ENCODE peak calls at places on chromosomes 7 and 10, in four cellular contexts. One of them, this sample, is unnamed.

GRCh38 chr7:103082497-103082896 is 7.6 kb downstream of the ARMC10 start:
- DNase-seq in fibroblast of lung: no peak
- DNase-seq in cardiac fibroblast: no peak
- DNase-seq in adrenal gland: no peak
- DNase-seq in this sample: no peak

GRCh38 chr10:122181901-122182799 is 88.9 kb upstream of the BTBD16 start:
- DNase-seq in adrenal gland: no peak
- DNase-seq in cardiac fibroblast: peak; percentile 32
- DNase-seq in fibroblast of lung: peak; percentile 52
- DNase-seq in this sample: no peak

GRCh38 chr7:134755422-134756022 is 23.9 kb upstream of the CALD1 start:
- DNase-seq in cardiac fibroblast: peak; percentile 65
- DNase-seq in fibroblast of lung: peak; percentile 58
- DNase-seq in adrenal gland: peak; percentile 49
- DNase-seq in this sample: no peak

GRCh38 chr7:38656976-38657375 is 25.8 kb upstream of the AMPH start:
- DNase-seq in cardiac fibroblast: peak; percentile 56
- DNase-seq in adrenal gland: no peak
- DNase-seq in fibroblast of lung: no peak
- DNase-seq in this sample: no peak

GRCh38 chr7:100044719-100045118 is 4.9 kb upstream of the ZSCAN21 start:
- DNase-seq in cardiac fibroblast: no peak
- DNase-seq in adrenal gland: peak; percentile 63
- DNase-seq in fibroblast of lung: no peak
- DNase-seq in this sample: peak; percentile 22

GRCh38 chr7:107505997-107506682 is 36.3 kb downstream of the GPR22 start:
- DNase-seq in cardiac fibroblast: peak; percentile 7
- DNase-seq in fibroblast of lung: no peak
- DNase-seq in adrenal gland: no peak
- DNase-seq in this sample: no peak

GRCh38 chr10:3398825-3399646 is 226.5 kb upstream of the PITRM1 start:
- DNase-seq in cardiac fibroblast: peak; percentile 30
- DNase-seq in adrenal gland: peak; percentile 24
- DNase-seq in fibroblast of lung: no peak
- DNase-seq in this sample: no peak

GRCh38 chr10:20598590-20598989 is 298.5 kb downstream of the NEBL start:
- DNase-seq in adrenal gland: peak; percentile 79
- DNase-seq in fibroblast of lung: peak; percentile 92
- DNase-seq in cardiac fibroblast: peak; percentile 73
- DNase-seq in this sample: no peak

GRCh38 chr7:43926193-43927043 is at the start of gene UBE2D4:
- DNase-seq in cardiac fibroblast: peak; percentile 65
- DNase-seq in fibroblast of lung: peak; percentile 59
- DNase-seq in adrenal gland: peak; percentile 92
- DNase-seq in this sample: peak; percentile 54

GRCh38 chr10:105243825-105244224 is 602.7 kb downstream of the SORCS3 start:
- DNase-seq in cardiac fibroblast: no peak
- DNase-seq in fibroblast of lung: no peak
- DNase-seq in adrenal gland: no peak
- DNase-seq in this sample: no peak

GRCh38 chr10:105253843-105254242 is 612.8 kb downstream of the SORCS3 start:
- DNase-seq in adrenal gland: no peak
- DNase-seq in fibroblast of lung: no peak
- DNase-seq in cardiac fibroblast: no peak
- DNase-seq in this sample: no peak

GRCh38 chr7:68613897-68614296 is 984.4 kb upstream of the AUTS2 start:
- DNase-seq in fibroblast of lung: no peak
- DNase-seq in adrenal gland: no peak
- DNase-seq in cardiac fibroblast: peak; percentile 24
- DNase-seq in this sample: no peak

GRCh38 chr10:95346715-95347401 is 56.1 kb upstream of the PDLIM1 start:
- DNase-seq in fibroblast of lung: no peak
- DNase-seq in adrenal gland: no peak
- DNase-seq in cardiac fibroblast: peak; percentile 42
- DNase-seq in this sample: no peak

GRCh38 chr10:75972494-75973276 is 541.3 kb downstream of the LRMDA start:
- DNase-seq in adrenal gland: peak; percentile 49
- DNase-seq in fibroblast of lung: peak; percentile 95
- DNase-seq in cardiac fibroblast: peak; percentile 81
- DNase-seq in this sample: no peak

GRCh38 chr7:27101906-27102577 is 441 bp downstream of the HOXA2 start:
- DNase-seq in cardiac fibroblast: no peak
- DNase-seq in fibroblast of lung: peak; percentile 53
- DNase-seq in adrenal gland: no peak
- DNase-seq in this sample: no peak

DNA sequence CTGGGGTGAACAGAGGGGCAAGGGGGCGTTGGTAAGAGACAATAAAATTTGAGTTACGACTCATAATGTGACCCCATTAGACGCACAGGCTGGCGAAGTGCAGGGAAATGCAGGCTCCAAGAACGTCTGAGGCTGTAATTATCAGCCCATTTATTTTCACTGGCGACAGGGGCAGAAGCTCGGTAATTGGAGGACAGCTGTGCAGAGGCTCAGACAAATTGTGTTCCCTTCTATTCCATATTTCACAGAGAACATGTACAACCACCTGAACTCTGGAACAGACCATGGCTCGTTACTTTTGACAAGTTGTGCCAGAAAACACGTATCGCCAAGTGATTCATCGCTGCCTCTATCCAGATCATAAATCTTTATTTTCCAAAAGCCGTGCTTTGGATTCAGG is 137.3 kb upstream of the FRMD4A start:
- DNase-seq in cardiac fibroblast: no peak
- DNase-seq in fibroblast of lung: peak; percentile 27
- DNase-seq in adrenal gland: no peak
- DNase-seq in this sample: no peak
- H3K4me3 ChIP-seq in cardiac fibroblast: no peak overlapping the region
- H3K4me3 ChIP-seq in fibroblast of lung: no peak overlapping the region
- H3K4me3 ChIP-seq in adrenal gland: no peak overlapping the region
- H3K4me3 ChIP-seq in this sample: no peak overlapping the region

GRCh38 chr7:234712-235553 is 42.6 kb downstream of the FAM20C start:
- DNase-seq in cardiac fibroblast: peak; percentile 21
- DNase-seq in adrenal gland: peak; percentile 58
- DNase-seq in fibroblast of lung: peak; percentile 71
- DNase-seq in this sample: no peak

GRCh38 chr7:231858-232246 is 39.5 kb downstream of the FAM20C start:
- DNase-seq in adrenal gland: no peak
- DNase-seq in cardiac fibroblast: no peak
- DNase-seq in fibroblast of lung: no peak
- DNase-seq in this sample: no peak

GRCh38 chr7:234041-234711 is 41.8 kb downstream of the FAM20C start:
- DNase-seq in fibroblast of lung: peak; percentile 23
- DNase-seq in adrenal gland: peak; percentile 39
- DNase-seq in cardiac fibroblast: no peak
- DNase-seq in this sample: no peak

GRCh38 chr7:232571-233455 is 40.4 kb downstream of the FAM20C start:
- DNase-seq in adrenal gland: peak; percentile 42
- DNase-seq in fibroblast of lung: peak; percentile 76
- DNase-seq in cardiac fibroblast: peak; percentile 74
- DNase-seq in this sample: no peak

DNA sequence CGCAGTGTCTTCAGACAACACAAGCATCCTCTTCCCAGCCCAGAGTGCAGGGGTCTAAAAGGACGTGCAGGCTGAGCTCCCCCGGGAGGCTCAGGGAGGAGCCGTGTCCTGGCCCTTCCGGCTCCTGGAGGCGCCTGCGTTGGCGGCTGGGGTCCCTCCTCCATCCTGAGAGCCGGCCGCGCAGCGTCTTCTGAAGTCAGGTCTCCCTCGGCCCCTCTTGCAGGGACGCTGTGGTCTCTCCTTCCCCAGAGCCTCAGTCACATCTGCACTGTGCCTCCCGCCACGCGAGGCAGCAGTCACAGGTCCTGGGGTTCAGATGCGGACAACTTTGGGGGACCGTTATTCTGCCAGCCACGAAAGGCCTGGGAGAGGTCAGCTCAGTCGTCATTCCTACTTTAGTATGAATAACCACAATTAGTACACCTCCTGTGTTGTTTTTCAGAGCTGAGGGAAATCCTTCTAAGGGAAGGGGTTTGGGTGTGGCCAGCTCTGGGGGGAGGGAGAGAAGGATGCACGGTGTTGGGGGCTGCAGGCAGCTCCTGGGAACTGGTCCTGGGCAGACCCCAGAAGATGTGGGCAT is 41.2 kb downstream of the FAM20C start:
- DNase-seq in fibroblast of lung: peak; percentile 37
- DNase-seq in adrenal gland: no peak
- DNase-seq in cardiac fibroblast: no peak
- DNase-seq in this sample: no peak
- H3K4me3 ChIP-seq in fibroblast of lung: no peak overlapping the region
- H3K4me3 ChIP-seq in adrenal gland: no peak overlapping the region
- H3K4me3 ChIP-seq in cardiac fibroblast: no peak overlapping the region
- H3K4me3 ChIP-seq in this sample: no peak overlapping the region

GRCh38 chr7:157432541-157432956 is 95.7 kb downstream of the DNAJB6 start:
- DNase-seq in fibroblast of lung: peak; percentile 60
- DNase-seq in adrenal gland: peak; percentile 30
- DNase-seq in cardiac fibroblast: peak; percentile 69
- DNase-seq in this sample: no peak
- H3K4me3 ChIP-seq in fibroblast of lung: peak overlapping the region; percentile 54
- H3K4me3 ChIP-seq in adrenal gland: no peak overlapping the region
- H3K4me3 ChIP-seq in cardiac fibroblast: peak overlapping the region; percentile 36
- H3K4me3 ChIP-seq in this sample: no peak overlapping the region

DNA sequence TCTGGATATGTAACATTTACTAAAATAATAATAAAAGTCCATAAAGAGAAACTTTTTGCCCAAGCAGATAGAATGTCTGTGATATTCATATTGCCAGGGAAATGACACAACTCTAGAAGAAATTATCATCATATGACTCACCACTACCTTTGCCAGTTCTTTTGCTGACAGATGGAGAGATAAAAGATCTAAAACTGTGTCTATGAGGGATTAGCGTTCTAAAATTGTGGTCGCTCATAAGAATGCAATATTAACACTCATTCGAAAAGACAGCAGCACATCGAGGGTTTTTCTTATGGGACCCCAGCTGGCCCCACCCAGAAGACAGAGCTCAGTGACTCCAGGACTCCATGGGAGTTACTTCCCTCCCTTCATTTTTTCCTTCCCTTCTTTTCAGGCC is 16.6 kb upstream of the LANCL2 start:
- DNase-seq in fibroblast of lung: peak; percentile 51
- DNase-seq in cardiac fibroblast: peak; percentile 23
- DNase-seq in adrenal gland: no peak
- DNase-seq in this sample: no peak
- H3K4me3 ChIP-seq in fibroblast of lung: no peak overlapping the region
- H3K4me3 ChIP-seq in cardiac fibroblast: no peak overlapping the region
- H3K4me3 ChIP-seq in adrenal gland: no peak overlapping the region
- H3K4me3 ChIP-seq in this sample: no peak overlapping the region

GRCh38 chr10:116873134-116873533 is 23.8 kb downstream of the ENO4 start:
- DNase-seq in cardiac fibroblast: no peak
- DNase-seq in fibroblast of lung: no peak
- DNase-seq in adrenal gland: no peak
- DNase-seq in this sample: no peak
- H3K4me3 ChIP-seq in cardiac fibroblast: no peak overlapping the region
- H3K4me3 ChIP-seq in fibroblast of lung: no peak overlapping the region
- H3K4me3 ChIP-seq in adrenal gland: no peak overlapping the region
- H3K4me3 ChIP-seq in this sample: no peak overlapping the region

GRCh38 chr10:79241629-79241989 is 105.7 kb upstream of the PPIF start:
- DNase-seq in adrenal gland: no peak
- DNase-seq in fibroblast of lung: no peak
- DNase-seq in cardiac fibroblast: no peak
- DNase-seq in this sample: no peak

GRCh38 chr10:79244068-79244442 is 103.2 kb upstream of the PPIF start:
- DNase-seq in adrenal gland: no peak
- DNase-seq in fibroblast of lung: no peak
- DNase-seq in cardiac fibroblast: no peak
- DNase-seq in this sample: no peak

GRCh38 chr10:79241990-79242619 is 105.2 kb upstream of the PPIF start:
- DNase-seq in adrenal gland: peak; percentile 74
- DNase-seq in cardiac fibroblast: peak; percentile 57
- DNase-seq in fibroblast of lung: peak; percentile 33
- DNase-seq in this sample: no peak

GRCh38 chr10:79243211-79244067 is 103.8 kb upstream of the PPIF start:
- DNase-seq in cardiac fibroblast: no peak
- DNase-seq in adrenal gland: no peak
- DNase-seq in fibroblast of lung: no peak
- DNase-seq in this sample: no peak

GRCh38 chr10:79242620-79243152 is 104.6 kb upstream of the PPIF start:
- DNase-seq in adrenal gland: peak; percentile 78
- DNase-seq in cardiac fibroblast: peak; percentile 77
- DNase-seq in fibroblast of lung: peak; percentile 78
- DNase-seq in this sample: no peak
- H3K4me3 ChIP-seq in adrenal gland: no peak overlapping the region
- H3K4me3 ChIP-seq in cardiac fibroblast: peak overlapping the region; percentile 49
- H3K4me3 ChIP-seq in fibroblast of lung: peak overlapping the region; percentile 34
- H3K4me3 ChIP-seq in this sample: peak overlapping the region; percentile 75

GRCh38 chr7:105126436-105126975 is 112.5 kb downstream of the KMT2E start:
- DNase-seq in adrenal gland: no peak
- DNase-seq in fibroblast of lung: no peak
- DNase-seq in cardiac fibroblast: no peak
- DNase-seq in this sample: no peak
- H3K4me3 ChIP-seq in adrenal gland: no peak overlapping the region
- H3K4me3 ChIP-seq in fibroblast of lung: no peak overlapping the region
- H3K4me3 ChIP-seq in cardiac fibroblast: no peak overlapping the region
- H3K4me3 ChIP-seq in this sample: no peak overlapping the region

GRCh38 chr10:71218046-71218832 is 5.9 kb downstream of the UNC5B start:
- DNase-seq in fibroblast of lung: peak; percentile 53
- DNase-seq in adrenal gland: no peak
- DNase-seq in cardiac fibroblast: no peak
- DNase-seq in this sample: no peak

GRCh38 chr10:71218833-71219120 is 6.4 kb downstream of the UNC5B start:
- DNase-seq in fibroblast of lung: no peak
- DNase-seq in cardiac fibroblast: no peak
- DNase-seq in adrenal gland: no peak
- DNase-seq in this sample: no peak

GRCh38 chr10:71216363-71216695 is 4.0 kb downstream of the UNC5B start:
- DNase-seq in fibroblast of lung: no peak
- DNase-seq in adrenal gland: no peak
- DNase-seq in cardiac fibroblast: no peak
- DNase-seq in this sample: no peak

GRCh38 chr10:71216751-71217265 is 4.4 kb downstream of the UNC5B start:
- DNase-seq in fibroblast of lung: peak; percentile 40
- DNase-seq in adrenal gland: no peak
- DNase-seq in cardiac fibroblast: no peak
- DNase-seq in this sample: no peak

DNA sequence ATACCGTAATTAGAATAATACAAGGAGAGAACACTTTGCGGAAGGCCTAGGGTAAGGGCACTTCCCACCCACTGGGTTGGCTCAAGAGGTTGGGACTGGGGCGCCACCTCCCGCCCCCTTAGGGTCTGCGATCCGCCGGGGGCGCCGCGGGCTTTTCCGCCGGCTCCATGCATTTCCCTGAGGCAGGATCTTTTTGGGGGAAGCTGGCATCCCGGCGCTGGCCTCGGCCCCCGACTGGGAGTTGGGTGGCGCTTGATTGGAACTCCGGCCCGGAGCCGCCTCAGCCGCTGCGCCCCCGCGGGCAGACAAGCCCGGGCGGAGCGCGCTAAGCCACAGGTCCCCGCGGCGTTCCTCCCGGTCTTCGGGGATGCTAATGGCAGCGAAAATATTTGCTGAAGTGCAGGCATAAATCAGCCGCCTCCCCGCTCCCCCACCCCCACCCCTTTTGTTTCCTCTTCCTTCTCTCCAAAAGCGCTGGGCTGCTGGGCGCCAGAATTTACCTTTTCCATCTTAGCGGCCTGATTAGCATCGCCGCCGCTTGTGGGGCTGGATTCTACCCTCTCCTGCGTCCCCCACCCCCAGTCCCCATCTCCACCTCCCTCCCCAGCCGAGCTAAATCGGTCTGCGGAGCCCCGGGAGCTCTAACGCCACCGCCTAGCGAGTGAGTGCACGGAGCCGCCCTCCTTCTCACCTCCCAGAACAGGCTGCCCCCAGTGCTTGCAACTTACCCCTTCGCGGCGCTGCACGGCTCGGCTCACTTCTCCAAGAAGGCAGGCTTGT is 5.1 kb downstream of the UNC5B start:
- DNase-seq in adrenal gland: no peak
- DNase-seq in fibroblast of lung: no peak
- DNase-seq in cardiac fibroblast: no peak
- DNase-seq in this sample: no peak
- H3K4me3 ChIP-seq in adrenal gland: no peak overlapping the region
- H3K4me3 ChIP-seq in fibroblast of lung: peak overlapping the region; percentile 78
- H3K4me3 ChIP-seq in cardiac fibroblast: peak overlapping the region; percentile 53
- H3K4me3 ChIP-seq in this sample: peak overlapping the region; percentile 7

This sample was measured in GM12864.